ENCODE peak calls at places on chromosomes 16 and 17, in four cellular contexts. C is uterus; A is effector memory CD4-positive, alpha-beta T cell; Q is stomach. P is an unnamed sample. For H3K27me3, the result is how much of the 10 kb centered on the place peaks cover.

GRCh38 chr17:45308016-45308365 is 8.8 kb downstream of the MAP3K14 start:
- DNase-seq in C (no peak), A (no peak), Q (no peak), P (no peak)

GRCh38 chr17:32461498-32461852 is 17.2 kb downstream of the PSMD11 start:
- DNase-seq in C (no peak), A (no peak), Q (no peak), P (no peak)

GRCh38 chr17:32498362-32498761 is 11.6 kb downstream of the CDK5R1 start:
- DNase-seq in C (no peak), A (no peak), Q (no peak), P (no peak)

GRCh38 chr16:29811170-29811895 is 660 bp upstream of the PRRT2 start:
- DNase-seq in C (peak), A (peak), Q (peak), P (no peak)

GRCh38 chr16:57261806-57262205 is 16.7 kb downstream of the ARL2BP start:
- DNase-seq in C (no peak), A (no peak), Q (no peak), P (no peak)

GRCh38 chr17:55527520-55528118 is 16.4 kb upstream of the SMIM36 start:
- DNase-seq in C (peak), A (no peak), Q (no peak), P (no peak)

GRCh38 chr17:73588291-73589095 is 55.8 kb downstream of the SDK2 start:
- DNase-seq in C (no peak), A (no peak), Q (no peak), P (no peak)

GRCh38 chr16:86508947-86509758 is 1.2 kb upstream of the FOXF1 start:
- DNase-seq in C (peak), A (no peak), Q (no peak), P (no peak)

GRCh38 chr16:87658564-87659225 is 56.4 kb downstream of the JPH3 start:
- DNase-seq in C (no peak), A (no peak), Q (no peak), P (no peak)

GRCh38 chr16:27752241-27752640 is 202.3 kb downstream of the KATNIP start:
- DNase-seq in C (no peak), A (no peak), Q (no peak), P (no peak)

GRCh38 chr17:18116078-18116477 is 7.5 kb downstream of the MYO15A start:
- DNase-seq in C (no peak), A (no peak), Q (no peak), P (no peak)

GRCh38 chr17:2263183-2263954 is 40.2 kb downstream of the SMG6 start:
- DNase-seq in C (peak), A (no peak), Q (no peak), P (peak)

GRCh38 chr16:51133130-51133529 is 17.9 kb downstream of the SALL1 start:
- DNase-seq in C (no peak), A (no peak), Q (no peak), P (no peak)

GRCh38 chr16:66930189-66930588 is 4.0 kb downstream of the CIAO2B start:
- DNase-seq in C (no peak), A (no peak), Q (peak), P (no peak)

GRCh38 chr16:87133112-87133850 is 183.9 kb downstream of the C16orf95 start:
- DNase-seq in C (no peak), A (no peak), Q (no peak), P (no peak)

GRCh38 chr16:11142951-11143740 is 112.9 kb downstream of the SOCS1 start:
- DNase-seq in C (no peak), A (no peak), Q (no peak), P (no peak)

GRCh38 chr16:56923481-56923880 is 8.5 kb upstream of the HERPUD1 start:
- DNase-seq in C (no peak), A (no peak), Q (no peak), P (no peak)

GRCh38 chr17:44820631-44821196 is 9.4 kb downstream of the GJC1 start:
- DNase-seq in C (peak), A (no peak), Q (no peak), P (no peak)

GRCh38 chr17:36594626-36595401 is 3.1 kb downstream of the DHRS11 start:
- DNase-seq in C (no peak), A (no peak), Q (no peak), P (no peak)

GRCh38 chr17:31787857-31788570 is 71.0 kb downstream of the COPRS start:
- DNase-seq in C (peak), A (no peak), Q (no peak), P (no peak)

GRCh38 chr16:48000622-48001021 is 155.2 kb downstream of the ABCC12 start:
- DNase-seq in C (no peak), A (no peak), Q (no peak), P (no peak)

GRCh38 chr17:79935845-79936470 is 96.7 kb upstream of the CBX4 start:
- DNase-seq in C (no peak), A (no peak), Q (no peak), P (no peak)

GRCh38 chr17:68695659-68696058 is 94.5 kb upstream of the FAM20A start:
- DNase-seq in C (no peak), A (no peak), Q (no peak), P (no peak)

GRCh38 chr17:32741381-32741780 is 135.5 kb downstream of the MYO1D start:
- DNase-seq in C (no peak), A (no peak), Q (no peak), P (no peak)

GRCh38 chr17:48748728-48749566 is 20.4 kb upstream of the HOXB13 start:
- DNase-seq in C (no peak), A (no peak), Q (no peak), P (no peak)

GRCh38 chr17:68346448-68346847 is 55.2 kb downstream of the ARSG start:
- DNase-seq in C (no peak), A (peak), Q (peak), P (peak)

GRCh38 chr17:78023042-78023441 is 64.5 kb downstream of the TNRC6C start:
- DNase-seq in C (no peak), A (no peak), Q (no peak), P (no peak)

GRCh38 chr16:87806246-87806607 is 40.4 kb upstream of the KLHDC4 start:
- DNase-seq in C (no peak), A (no peak), Q (peak), P (no peak)

GRCh38 chr16:65176603-65177002 is 54.7 kb upstream of the CDH11 start:
- DNase-seq in C (peak), A (no peak), Q (no peak), P (no peak)

GRCh38 chr16:9035986-9036385 is 55.5 kb upstream of the HAPSTR1 start:
- DNase-seq in C (no peak), A (no peak), Q (no peak), P (no peak)

GRCh38 chr16:85126731-85127662 is 14.7 kb upstream of the CIBAR2 start:
- DNase-seq in C (peak), A (no peak), Q (no peak), P (no peak)

GRCh38 chr16:31532120-31532519 is 4.4 kb downstream of the AHSP start:
- DNase-seq in C (no peak), A (no peak), Q (no peak), P (no peak)

GRCh38 chr17:73394523-73395450 is 83.0 kb upstream of the CDC42EP4 start:
- DNase-seq in C (no peak), A (no peak), Q (no peak), P (no peak)

GRCh38 chr16:81600275-81600674 is 155.7 kb downstream of the CMIP start:
- DNase-seq in C (no peak), A (no peak), Q (no peak), P (no peak)

GRCh38 chr17:80224683-80225082 is 4.5 kb downstream of the SLC26A11 start:
- DNase-seq in C (no peak), A (no peak), Q (no peak), P (no peak)

GRCh38 chr17:74359916-74360315 is 1.8 kb downstream of the BTBD17 start:
- DNase-seq in C (no peak), A (no peak), Q (no peak), P (no peak)

GRCh38 chr17:4908301-4908700 is 5.4 kb upstream of the CHRNE start:
- DNase-seq in C (no peak), A (no peak), Q (no peak), P (peak)

GRCh38 chr16:72935896-72936295 is 112.0 kb downstream of the ZFHX3 start:
- DNase-seq in C (no peak), A (no peak), Q (no peak), P (no peak)

GRCh38 chr17:46792071-46792470 is 26.4 kb downstream of the WNT3 start:
- DNase-seq in C (no peak), A (no peak), Q (no peak), P (no peak)
- H3K27me3 ChIP-seq in C (under half), A (under half), Q (half or more), P (under half)

DNA sequence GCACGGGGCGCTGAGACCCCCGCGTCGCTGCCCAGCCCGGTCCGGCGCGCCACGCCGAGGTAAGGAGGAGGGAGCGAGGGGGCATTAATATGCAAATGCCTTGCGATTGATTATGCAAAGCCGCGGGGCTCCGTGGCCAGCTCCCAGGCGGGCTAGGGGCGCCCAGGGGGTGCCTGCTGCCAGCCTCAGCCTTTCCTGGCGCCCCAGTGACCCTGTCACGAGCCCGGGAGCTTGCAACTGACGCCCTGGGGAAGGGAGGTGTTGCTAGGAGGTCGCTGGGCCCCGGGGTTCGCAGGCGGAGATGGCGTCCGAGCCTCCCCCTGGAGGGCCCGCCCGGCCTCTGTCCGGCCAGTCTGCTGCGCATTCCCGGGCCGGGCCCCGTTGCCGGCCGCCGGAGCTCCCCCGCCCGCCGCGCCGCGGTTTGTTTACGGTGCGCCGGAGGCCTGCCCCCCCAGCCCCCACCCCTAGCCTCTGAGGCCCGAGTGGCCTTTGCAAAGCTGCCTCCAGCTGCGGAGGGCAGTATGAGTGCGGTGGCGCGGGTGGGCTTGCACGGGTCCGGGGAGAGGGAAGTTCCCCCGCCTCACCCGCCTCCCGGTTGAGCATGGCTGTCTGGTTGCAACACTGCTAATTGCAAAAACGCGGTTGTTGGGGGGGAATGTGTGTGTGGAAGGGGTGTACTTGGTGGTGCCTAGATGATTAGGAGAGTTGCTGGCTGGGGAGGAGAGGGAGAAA is 435 bp downstream of the THRA start:
- DNase-seq in C (peak), A (no peak), Q (peak), P (no peak)
- H3K27ac ChIP-seq in C (peak), A (peak), Q (peak), P (peak)

DNA sequence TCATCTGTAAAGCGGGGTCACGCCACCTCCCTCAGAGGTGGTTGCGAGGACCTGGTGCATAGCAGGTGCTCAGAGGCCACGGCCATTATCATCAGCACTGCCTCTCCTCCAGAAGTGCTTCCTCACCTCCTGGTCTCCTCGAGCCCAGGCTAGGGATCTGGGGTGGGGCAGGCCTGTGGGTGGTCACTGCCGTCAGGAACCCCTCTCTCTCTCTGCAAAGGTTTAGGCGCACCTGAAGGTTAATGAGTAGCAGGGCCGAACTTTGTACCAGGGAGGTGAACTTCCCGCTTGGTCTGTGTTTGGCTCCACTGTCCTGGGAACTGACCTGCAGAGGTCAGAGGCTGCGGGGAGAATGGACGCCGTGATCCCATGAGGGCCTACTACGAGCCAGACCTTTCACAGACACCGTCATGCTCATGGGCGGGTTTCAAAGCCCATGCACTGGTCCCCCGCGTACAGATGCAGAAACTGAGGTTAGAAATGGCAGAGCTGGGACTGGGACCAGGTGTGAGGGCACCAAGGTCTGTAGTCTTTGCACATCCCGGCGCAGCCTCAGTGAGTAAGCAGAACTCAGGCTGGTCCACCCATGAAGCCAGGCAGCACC is 13.8 kb downstream of the JUP start:
- DNase-seq in C (no peak), A (no peak), Q (no peak), P (no peak)
- H3K4me3 ChIP-seq in C (no peak), A (no peak), Q (no peak), P (no peak)

GRCh38 chr17:81940538-81941483 is 3.7 kb upstream of the PYCR1 start:
- DNase-seq in C (no peak), A (no peak), Q (no peak), P (no peak)
- H3K27me3 ChIP-seq in C (under half), A (under half), Q (half or more), P (under half)

GRCh38 chr17:16417896-16418683 is 2.7 kb downstream of the TRPV2 start:
- DNase-seq in C (no peak), A (no peak), Q (no peak), P (no peak)
- H3K27ac ChIP-seq in C (peak), A (peak), Q (peak), P (peak)

DNA sequence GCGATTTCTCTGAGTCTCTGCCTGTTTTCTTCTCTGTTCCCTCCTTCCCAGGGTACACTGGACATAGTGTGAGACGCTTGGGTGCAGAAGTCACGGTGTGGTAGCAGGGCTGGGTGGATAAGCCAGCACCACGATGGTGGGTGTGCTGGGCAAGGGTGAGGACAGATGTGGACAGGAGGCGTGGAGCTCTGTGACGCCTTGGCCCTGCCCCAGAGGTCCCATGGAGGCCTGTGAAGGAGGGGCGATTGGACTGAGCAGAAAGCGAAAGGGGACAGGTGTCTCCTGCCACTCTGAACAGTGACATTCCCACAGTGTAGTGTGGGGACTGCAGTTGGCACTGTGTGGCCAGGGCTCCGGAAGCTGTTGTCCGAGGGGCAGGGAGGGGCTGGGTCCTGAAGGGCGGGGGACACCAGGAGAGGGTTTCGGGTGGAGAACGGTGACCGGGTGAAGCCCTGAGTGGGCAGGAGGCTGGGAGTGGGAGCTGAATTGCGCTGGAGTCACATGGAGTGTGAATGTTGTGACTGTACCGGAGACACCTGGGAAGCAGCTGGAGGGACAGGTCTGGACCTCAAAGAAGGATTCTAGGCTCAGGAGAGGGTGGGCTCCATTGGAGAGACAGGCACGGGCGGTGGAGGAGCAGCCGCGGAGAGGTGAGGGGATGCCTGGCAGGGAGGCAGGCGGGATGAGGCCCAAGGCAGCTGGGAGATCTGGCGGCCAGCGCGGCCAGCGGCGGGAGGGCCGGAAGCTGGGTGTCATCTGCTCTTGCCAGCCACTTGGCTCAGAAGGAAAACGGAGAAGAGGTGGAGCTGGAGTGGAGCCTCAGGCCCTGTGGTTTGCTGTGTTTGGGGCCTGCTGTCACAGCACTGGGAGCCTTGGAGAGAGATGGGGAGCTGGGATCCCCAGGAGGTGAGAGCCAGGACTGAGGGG is 7.5 kb downstream of the TBC1D24 start:
- DNase-seq in C (peak), A (no peak), Q (no peak), P (no peak)
- H3K4me3 ChIP-seq in C (no peak), A (no peak), Q (peak), P (no peak)

P was measured in naive thymus-derived CD4-positive, alpha-beta T cell.